ENCODE peak calls at places on chromosomes 4 and X, in five cellular contexts. K is hippocampal formation; Q is AG10803; H is GM18507; J is stimulated activated CD4-positive, alpha-beta T cell treated with anti-CD3 and anti-CD28 coated beads, Interleukin-4, amount 100 ng/mL, for 4 hours. I is an unnamed sample.

GRCh38 chr4:176499518-176499917 is 179.8 kb downstream of the SPCS3 start:
- DNase-seq in K (no peak), Q (peak), H (no peak), J (no peak), I (no peak)

GRCh38 chr4:138972956-138973819 is 42.4 kb upstream of the NOCT start:
- DNase-seq in K (no peak), Q (no peak), H (no peak), J (no peak), I (no peak)

GRCh38 chr4:39348371-39349265 is 17.5 kb downstream of the RFC1 start:
- DNase-seq in K (no peak), Q (peak), H (no peak), J (no peak), I (no peak)

GRCh38 chrX:6693051-6693450 is 158.1 kb upstream of the VCX3A start:
- DNase-seq in K (no peak), Q (no peak), H (no peak), J (no peak), I (no peak)

GRCh38 chr4:42483426-42484379 is 86.4 kb downstream of the SHISA3 start:
- DNase-seq in K (no peak), Q (peak), H (no peak), J (no peak), I (no peak)

GRCh38 chr4:38894340-38894982 is 26.9 kb downstream of the FAM114A1 start:
- DNase-seq in K (no peak), Q (peak), H (no peak), J (no peak), I (no peak)

GRCh38 chrX:1165535-1166196 is 46.8 kb downstream of the CRLF2 start:
- DNase-seq in K (no peak), Q (peak), H (no peak), J (no peak), I (no peak)

GRCh38 chrX:10856797-10857196 is 236.4 kb upstream of the MID1 start:
- DNase-seq in K (no peak), Q (no peak), H (no peak), J (no peak), I (no peak)

GRCh38 chr4:27692098-27692679 is 831.5 kb downstream of the STIM2 start:
- DNase-seq in K (peak), Q (peak), H (no peak), J (no peak), I (no peak)

GRCh38 chrX:66074920-66075879 is 35.3 kb upstream of the VSIG4 start:
- DNase-seq in K (peak), Q (no peak), H (no peak), J (peak), I (no peak)

GRCh38 chr4:108683479-108683878 is 33.1 kb downstream of the OSTC start:
- DNase-seq in K (no peak), Q (peak), H (no peak), J (no peak), I (no peak)

GRCh38 chrX:104482757-104483156 is 83.2 kb upstream of the IL1RAPL2 start:
- DNase-seq in K (no peak), Q (no peak), H (no peak), J (no peak), I (no peak)